ENCODE peak calls at places on chromosomes 5 and 9, in eight cellular contexts. E, Q, O, D, W, N, J and A are unnamed samples.

GRCh38 chr5:72587909-72588308 is 80.7 kb upstream of the ZNF366 start:
- DNase-seq in E (no peak), Q (peak), O (no peak), D (no peak), W (peak), N (no peak), J (no peak), A (peak)

GRCh38 chr9:4515958-4516375 is 25.7 kb downstream of the SLC1A1 start:
- DNase-seq in E (no peak), Q (no peak), O (no peak), D (no peak), W (peak), N (no peak), J (no peak), A (peak)

GRCh38 chr5:157651623-157652376 is 438 bp downstream of the SOX30 start:
- DNase-seq in E (no peak), Q (peak), O (no peak), D (no peak), W (peak), N (peak), J (peak), A (no peak)

GRCh38 chr5:84862132-84862531 is 477.5 kb upstream of the EDIL3 start:
- DNase-seq in E (no peak), Q (no peak), O (no peak), D (no peak), W (no peak), N (no peak), J (no peak), A (no peak)

GRCh38 chr5:178182158-178182876 is 4.9 kb downstream of the GMCL2 start:
- DNase-seq in E (no peak), Q (no peak), O (no peak), D (no peak), W (no peak), N (no peak), J (no peak), A (no peak)

GRCh38 chr5:616342-617039 is 4.4 kb downstream of the CEP72 start:
- DNase-seq in E (no peak), Q (no peak), O (no peak), D (no peak), W (peak), N (no peak), J (no peak), A (no peak)

GRCh38 chr9:137807721-137808703 is 69.6 kb upstream of the CACNA1B start:
- DNase-seq in E (no peak), Q (no peak), O (no peak), D (no peak), W (no peak), N (no peak), J (no peak), A (no peak)

GRCh38 chr5:1277781-1278180 is 17.1 kb downstream of the TERT start:
- DNase-seq in E (no peak), Q (no peak), O (no peak), D (no peak), W (no peak), N (no peak), J (no peak), A (no peak)

GRCh38 chr9:3478549-3478953 is 47.2 kb downstream of the RFX3 start:
- DNase-seq in E (no peak), Q (peak), O (peak), D (no peak), W (peak), N (no peak), J (no peak), A (no peak)

GRCh38 chr5:160385496-160385895 is 14.4 kb downstream of the FAM200C start:
- DNase-seq in E (no peak), Q (no peak), O (no peak), D (no peak), W (no peak), N (no peak), J (no peak), A (no peak)

GRCh38 chr9:114500583-114501292 is 4.5 kb downstream of the WHRN start:
- DNase-seq in E (no peak), Q (no peak), O (no peak), D (no peak), W (no peak), N (no peak), J (no peak), A (no peak)

GRCh38 chr9:29697011-29697410 is 2123.7 kb upstream of the C9orf72 start:
- DNase-seq in E (no peak), Q (peak), O (no peak), D (no peak), W (peak), N (no peak), J (no peak), A (no peak)